ENCODE peak calls at places on chromosomes 12 and 14, in six cellular contexts. B is neuronal stem cell, K is mesenchymal stem cell, T is H9, M is IMR-90, L is H1. G is an unnamed sample.
A peak's percentile ranks its signal among the peaks of the same experiment; 100 is the strongest.

GRCh38 chr12:5458229-5459050 is 26.5 kb downstream of the NTF3 start:
- DNase-seq in T (no peak), B (no peak), L (no peak), M (no peak), K (no peak), G (no peak)

GRCh38 chr12:66960704-66961690 is 282.1 kb upstream of the GRIP1 start:
- DNase-seq in M (no peak), K (no peak), B (no peak), T (no peak), L (no peak), G (peak; percentile 76)

GRCh38 chr12:4819654-4820053 is 90.1 kb upstream of the KCNA1 start:
- DNase-seq in M (peak; percentile 13), T (no peak), K (no peak), B (no peak), L (no peak), G (peak; percentile 16)

GRCh38 chr12:45232771-45233372 is 17.0 kb downstream of the ANO6 start:
- DNase-seq in M (peak; percentile 98), L (no peak), T (peak; percentile 70), K (peak; percentile 99), B (no peak), G (peak; percentile 92)

GRCh38 chr12:51185171-51185717 is 12.3 kb upstream of the TFCP2 start:
- DNase-seq in K (no peak), M (no peak), T (no peak), L (no peak), B (no peak), G (no peak)

GRCh38 chr12:132218915-132219314 is 74.7 kb downstream of the NOC4L start:
- DNase-seq in K (no peak), B (peak; percentile 26), L (no peak), M (no peak), T (peak; percentile 83), G (no peak)

GRCh38 chr14:74105381-74105780 is 20.6 kb downstream of the LIN52 start:
- DNase-seq in B (no peak), L (no peak), T (no peak), K (no peak), M (no peak), G (no peak)

GRCh38 chr12:121536929-121537813 is 43.7 kb downstream of the KDM2B start:
- DNase-seq in L (peak; percentile 78), M (peak; percentile 77), T (peak; percentile 70), B (peak; percentile 81), K (peak; percentile 89), G (peak; percentile 21)

GRCh38 chr14:104436741-104437701 is 142.5 kb upstream of the C14orf180 start:
- DNase-seq in B (no peak), T (peak; percentile 34), M (no peak), L (peak; percentile 43), K (no peak), G (no peak)

GRCh38 chr12:28622416-28622815 is 432.2 kb downstream of the CCDC91 start:
- DNase-seq in B (no peak), M (peak; percentile 80), K (peak; percentile 38), L (no peak), T (no peak), G (no peak)

GRCh38 chr12:67647547-67648305 is 819 bp upstream of the DYRK2 start:
- DNase-seq in M (peak; percentile 88), K (peak; percentile 97), T (peak; percentile 92), B (peak; percentile 79), L (peak; percentile 82), G (peak; percentile 86)

GRCh38 chr14:70086685-70087379 is 101.9 kb downstream of the SLC8A3 start:
- DNase-seq in K (peak; percentile 13), B (no peak), M (peak; percentile 54), T (peak; percentile 38), L (no peak), G (peak; percentile 62)

GRCh38 chr12:22700126-22700525 is 75.2 kb downstream of the ETNK1 start:
- DNase-seq in T (no peak), M (peak; percentile 29), L (no peak), K (no peak), B (no peak), G (no peak)

GRCh38 chr12:83097656-83098055 is 410.9 kb downstream of the TMTC2 start:
- DNase-seq in L (no peak), B (no peak), T (no peak), M (no peak), K (no peak), G (no peak)

GRCh38 chr12:23204933-23205778 is 580.2 kb downstream of the ETNK1 start:
- DNase-seq in T (no peak), B (peak; percentile 50), M (peak; percentile 67), L (no peak), K (peak; percentile 67), G (peak; percentile 73)

GRCh38 chr12:6700646-6701051 is at the start of gene PIANP:
- DNase-seq in B (peak; percentile 23), M (peak; percentile 21), L (peak; percentile 72), T (peak; percentile 59), K (peak; percentile 40), G (peak; percentile 38)

GRCh38 chr14:100065942-100066574 is 836 bp downstream of the EVL start:
- DNase-seq in T (no peak), L (no peak), M (no peak), K (no peak), B (no peak), G (no peak)

GRCh38 chr12:56753566-56753965 is 1.4 kb upstream of the PRIM1 start:
- DNase-seq in L (no peak), T (no peak), K (no peak), B (no peak), M (no peak), G (no peak)

GRCh38 chr14:76844223-76844622 is 18.0 kb downstream of the LRRC74A start:
- DNase-seq in T (peak; percentile 74), K (no peak), B (no peak), L (no peak), M (peak; percentile 29), G (no peak)

GRCh38 chr12:110256780-110257431 is 24.1 kb upstream of the ATP2A2 start:
- DNase-seq in M (no peak), B (no peak), K (peak; percentile 62), T (no peak), L (no peak), G (peak; percentile 51)

GRCh38 chr12:3158851-3159465 is 81.8 kb downstream of the TSPAN9 start:
- DNase-seq in B (no peak), T (no peak), M (peak; percentile 75), K (peak; percentile 67), L (no peak), G (no peak)

GRCh38 chr14:102937331-102938175 is 15.1 kb downstream of the AMN start:
- DNase-seq in B (no peak), K (no peak), M (no peak), T (no peak), L (no peak), G (no peak)

GRCh38 chr14:57492859-57493258 is 798 bp downstream of the CCDC198 start:
- DNase-seq in K (peak; percentile 69), L (no peak), T (no peak), B (no peak), M (peak; percentile 45), G (no peak)

GRCh38 chr12:65670775-65671174 is 153.5 kb upstream of the HMGA2 start:
- DNase-seq in M (peak; percentile 65), T (no peak), B (no peak), K (peak; percentile 38), L (no peak), G (no peak)

GRCh38 chr12:28568083-28568482 is 377.8 kb downstream of the CCDC91 start:
- DNase-seq in L (no peak), M (peak; percentile 95), B (no peak), K (peak; percentile 87), T (no peak), G (peak; percentile 71)

GRCh38 chr14:72457641-72458040 is 436.3 kb downstream of the DPF3 start:
- DNase-seq in T (no peak), K (peak; percentile 68), B (no peak), L (no peak), M (peak; percentile 83), G (peak; percentile 92)

GRCh38 chr12:24436667-24437066 is 487.2 kb upstream of the SOX5 start:
- DNase-seq in T (no peak), B (no peak), L (no peak), K (no peak), M (no peak), G (no peak)

GRCh38 chr14:97776890-97777564 is 979.8 kb downstream of the VRK1 start:
- DNase-seq in M (no peak), T (no peak), B (no peak), L (no peak), K (no peak), G (peak; percentile 97)
- H3K14ac ChIP-seq in M (no peak overlapping the region), T (no peak overlapping the region), B (no peak overlapping the region), L (no peak overlapping the region), K (no peak overlapping the region), G (peak overlapping the region; percentile 11)

DNA sequence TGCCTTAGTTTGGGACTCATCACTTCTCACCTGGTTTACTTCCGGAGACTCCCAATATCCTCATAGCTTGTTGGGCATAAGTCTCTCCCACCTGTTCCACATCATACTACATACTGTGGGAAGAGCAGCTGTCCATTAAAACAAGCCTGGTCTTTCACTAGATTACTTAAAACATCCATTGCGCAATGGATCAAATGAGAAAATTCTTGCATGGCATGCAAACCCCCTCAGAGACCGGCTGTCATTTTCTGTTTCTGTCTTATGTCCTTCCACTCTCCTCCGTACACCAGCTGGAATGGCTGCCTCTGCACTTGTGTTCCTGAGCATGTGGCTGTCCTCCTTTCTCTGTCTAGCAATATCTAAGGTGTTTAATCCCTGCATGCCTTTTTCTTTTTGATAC is 265.6 kb downstream of the TMEM117 start:
- DNase-seq in M (no peak), T (no peak), L (no peak), K (no peak), B (no peak), G (no peak)
- H3K14ac ChIP-seq in M (no peak overlapping the region), T (no peak overlapping the region), L (no peak overlapping the region), K (no peak overlapping the region), B (no peak overlapping the region), G (no peak overlapping the region)

GRCh38 chr12:130198026-130198662 is 35.9 kb downstream of the FZD10 start:
- DNase-seq in L (no peak), K (no peak), T (no peak), B (no peak), M (no peak), G (no peak)

GRCh38 chr12:130198663-130199060 is 36.4 kb downstream of the FZD10 start:
- DNase-seq in K (no peak), M (no peak), L (no peak), B (no peak), T (no peak), G (no peak)

GRCh38 chr12:130200445-130200844 is 38.2 kb downstream of the FZD10 start:
- DNase-seq in T (no peak), L (no peak), B (no peak), K (no peak), M (no peak), G (no peak)

GRCh38 chr12:130201037-130201436 is 38.8 kb downstream of the FZD10 start:
- DNase-seq in K (no peak), L (no peak), T (no peak), B (no peak), M (no peak), G (no peak)

GRCh38 chr12:130199536-130200390 is 37.5 kb downstream of the FZD10 start:
- DNase-seq in L (no peak), M (no peak), T (no peak), K (no peak), B (no peak), G (no peak)
- H3K14ac ChIP-seq in L (no peak overlapping the region), M (no peak overlapping the region), T (no peak overlapping the region), K (no peak overlapping the region), B (no peak overlapping the region), G (no peak overlapping the region)

DNA sequence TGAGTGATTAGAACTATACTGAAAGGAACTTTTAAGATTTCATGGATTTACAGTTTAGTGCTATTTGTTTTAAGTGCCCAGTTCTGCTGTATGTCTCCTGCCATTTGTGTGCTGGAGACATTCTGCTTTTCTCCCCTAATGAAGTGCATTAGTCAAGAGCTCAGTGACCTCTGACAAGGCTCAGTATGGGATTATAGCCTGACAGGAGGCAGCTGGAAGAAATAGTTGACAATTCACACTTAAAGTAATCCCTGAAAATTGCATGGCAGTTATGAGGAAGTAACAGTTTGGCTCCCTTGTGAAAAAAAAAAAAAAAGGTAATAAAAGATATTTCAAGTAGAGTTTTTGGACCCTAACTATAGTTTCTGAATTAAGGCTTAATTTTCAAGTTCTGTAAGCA is 70.3 kb downstream of the ALX1 start:
- DNase-seq in B (peak; percentile 42), L (no peak), K (no peak), T (no peak), M (no peak), G (no peak)
- H3K14ac ChIP-seq in B (no peak overlapping the region), L (no peak overlapping the region), K (no peak overlapping the region), T (no peak overlapping the region), M (no peak overlapping the region), G (no peak overlapping the region)

G was measured in trophoblast cell.